ENCODE peak calls at places on chromosomes 2 and 18, in four cellular contexts. T, L, G and U are unnamed samples.

GRCh38 chr18:50961974-50962373 is 5.9 kb upstream of the ELAC1 start:
- DNase-seq in L (no peak), G (no peak), T (no peak), U (no peak)

GRCh38 chr2:205721057-205721767 is 38.9 kb downstream of the NRP2 start:
- DNase-seq in L (no peak), T (no peak), G (no peak), U (no peak)

GRCh38 chr18:74745658-74746403 is 148.2 kb downstream of the ZNF407 start:
- DNase-seq in G (peak; percentile 27), L (no peak), T (no peak), U (no peak)

GRCh38 chr2:195795879-195796278 is 138.9 kb downstream of the SLC39A10 start:
- DNase-seq in L (no peak), G (no peak), T (no peak), U (no peak)

GRCh38 chr2:230225486-230225885 is at the start of gene SP140:
- DNase-seq in G (no peak), L (no peak), T (no peak), U (peak; percentile 18)

GRCh38 chr2:51441786-51442185 is 409.9 kb upstream of the NRXN1 start:
- DNase-seq in G (no peak), T (no peak), L (no peak), U (no peak)

GRCh38 chr2:100745630-100746029 is 74.3 kb upstream of the NPAS2 start:
- DNase-seq in G (no peak), L (no peak), T (no peak), U (no peak)

GRCh38 chr2:150619607-150620330 is 132.3 kb upstream of the RND3 start:
- DNase-seq in L (no peak), T (no peak), G (no peak), U (peak; percentile 21)

GRCh38 chr2:239385096-239386000 is 15.5 kb downstream of the HDAC4 start:
- DNase-seq in L (no peak), G (no peak), T (no peak), U (no peak)

GRCh38 chr2:70703900-70704549 is 64.0 kb downstream of the ADD2 start:
- DNase-seq in G (no peak), T (no peak), L (no peak), U (no peak)

GRCh38 chr18:24033644-24034412 is 19.3 kb downstream of the TTC39C start:
- DNase-seq in L (no peak), G (no peak), T (no peak), U (no peak)

GRCh38 chr2:24307961-24308360 is 52.4 kb downstream of the ITSN2 start:
- DNase-seq in T (no peak), G (no peak), L (no peak), U (no peak)

GRCh38 chr2:183348492-183348891 is 224.2 kb downstream of the NUP35 start:
- DNase-seq in T (no peak), L (no peak), G (no peak), U (no peak)

GRCh38 chr2:95319481-95320343 is 22.6 kb downstream of the KCNIP3 start:
- DNase-seq in G (no peak), T (no peak), L (no peak), U (no peak)

GRCh38 chr2:95317123-95317500 is 20.0 kb downstream of the KCNIP3 start:
- DNase-seq in G (no peak), T (no peak), L (no peak), U (no peak)

GRCh38 chr2:95317665-95318425 is 20.7 kb downstream of the KCNIP3 start:
- DNase-seq in T (no peak), G (no peak), L (no peak), U (no peak)

GRCh38 chr2:95320344-95320712 is 23.2 kb downstream of the KCNIP3 start:
- DNase-seq in T (no peak), G (no peak), L (no peak), U (no peak)

GRCh38 chr2:95318431-95319220 is 21.5 kb downstream of the KCNIP3 start:
- DNase-seq in L (no peak), T (no peak), G (no peak), U (no peak)
- H3K9me3 ChIP-seq in L (no peaks in the 10 kb centered on the region), T (no peaks in the 10 kb centered on the region), G (peaks cover 1% of the 10 kb centered on the region), U (no peaks in the 10 kb centered on the region)

GRCh38 chr2:54430649-54431048 is 25.5 kb upstream of the SPTBN1 start:
- DNase-seq in L (no peak), T (no peak), G (no peak), U (no peak)

GRCh38 chr2:54432181-54433020 is 23.7 kb upstream of the SPTBN1 start:
- DNase-seq in G (no peak), L (no peak), T (no peak), U (no peak)

GRCh38 chr2:54428401-54428800 is 27.7 kb upstream of the SPTBN1 start:
- DNase-seq in T (no peak), G (no peak), L (no peak), U (peak; percentile 23)

GRCh38 chr2:54429811-54430600 is 26.1 kb upstream of the SPTBN1 start:
- DNase-seq in G (no peak), L (no peak), T (no peak), U (no peak)

GRCh38 chr2:54429055-54429454 is 27.1 kb upstream of the SPTBN1 start:
- DNase-seq in T (no peak), G (no peak), L (no peak), U (no peak)
- H3K9me3 ChIP-seq in T (no peaks in the 10 kb centered on the region), G (no peaks in the 10 kb centered on the region), L (no peaks in the 10 kb centered on the region), U (no peaks in the 10 kb centered on the region)

DNA sequence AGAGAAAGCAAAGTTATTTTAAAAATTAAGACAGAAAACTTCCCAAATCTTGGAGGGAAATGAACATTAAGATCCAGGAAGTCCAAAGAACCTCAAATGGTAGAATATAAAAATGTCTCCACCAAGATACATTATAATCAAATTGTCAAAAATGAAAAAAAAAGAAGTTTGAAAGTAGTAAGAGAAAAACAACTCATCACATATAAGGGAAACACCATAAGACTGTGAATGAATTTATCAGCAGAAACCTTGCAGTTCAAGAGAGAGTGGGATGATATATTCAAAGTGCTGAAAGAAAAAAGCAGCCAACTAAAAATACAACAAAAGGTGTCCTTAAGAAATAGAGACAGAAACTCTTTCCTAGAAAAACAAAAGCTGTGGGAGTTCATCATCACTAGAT is 73.0 kb downstream of the L3MBTL4 start:
- DNase-seq in L (no peak), G (no peak), T (no peak), U (no peak)
- H3K9me3 ChIP-seq in L (peaks cover 13% of the 10 kb centered on the region), G (no peaks in the 10 kb centered on the region), T (no peaks in the 10 kb centered on the region), U (no peaks in the 10 kb centered on the region)

GRCh38 chr2:4745596-4745995 is 946.6 kb upstream of the SOX11 start:
- DNase-seq in T (no peak), L (no peak), G (no peak), U (no peak)
- H3K9me3 ChIP-seq in T (no peaks in the 10 kb centered on the region), L (no peaks in the 10 kb centered on the region), G (peaks cover 26% of the 10 kb centered on the region), U (no peaks in the 10 kb centered on the region)